ENCODE peak calls at places on chromosomes 4 and X, in nine cellular contexts. S is BJ, P is retinal pigment epithelial cell, L is right atrium auricular region, F is astrocyte of the spinal cord, W is AG09309, R is GM13976, X is GM13977, N is AG04449. Y is an unnamed sample.
A peak's percentile ranks its signal among the peaks of the same experiment; 100 is the strongest.

GRCh38 chr4:56907489-56908205 is at the start of gene REST:
- DNase-seq in S (no peak), P (no peak), L (peak; percentile 71), F (peak; percentile 56), W (no peak), R (peak; percentile 85), X (peak; percentile 90), N (no peak), Y (peak; percentile 63)

GRCh38 chr4:183130328-183131155 is 31.5 kb downstream of the WWC2 start:
- DNase-seq in S (no peak), P (no peak), L (no peak), F (peak; percentile 51), W (no peak), R (no peak), X (no peak), N (no peak), Y (peak; percentile 87)

GRCh38 chr4:8315343-8316250 is 46.0 kb downstream of the HTRA3 start:
- DNase-seq in S (peak; percentile 44), P (peak; percentile 30), L (peak; percentile 70), F (peak; percentile 79), W (peak; percentile 39), R (no peak), X (no peak), N (peak; percentile 29), Y (peak; percentile 88)

GRCh38 chr4:84578540-84579409 is 4.2 kb upstream of the CDS1 start:
- DNase-seq in S (no peak), P (no peak), L (no peak), F (peak; percentile 65), W (peak; percentile 21), R (no peak), X (no peak), N (no peak), Y (peak; percentile 67)

GRCh38 chr4:74117024-74117534 is 18.1 kb upstream of the CXCL2 start:
- DNase-seq in S (peak; percentile 92), P (peak; percentile 92), L (peak; percentile 88), F (peak; percentile 98), W (peak; percentile 81), R (no peak), X (no peak), N (peak; percentile 70), Y (peak; percentile 96)

GRCh38 chrX:112473654-112474053 is 206.1 kb downstream of the LHFPL1 start:
- DNase-seq in S (no peak), P (no peak), L (no peak), F (no peak), W (no peak), R (no peak), X (no peak), N (no peak), Y (no peak)

GRCh38 chrX:30023451-30023850 is 191.9 kb upstream of the MAGEB2 start:
- DNase-seq in S (no peak), P (no peak), L (no peak), F (no peak), W (no peak), R (no peak), X (no peak), N (no peak), Y (no peak)

GRCh38 chrX:32448320-32448719 is 763.0 kb downstream of the DMD start:
- DNase-seq in S (no peak), P (no peak), L (no peak), F (no peak), W (no peak), R (peak; percentile 1), X (peak; percentile 16), N (no peak), Y (peak; percentile 16)

GRCh38 chr4:39279416-39279815 is 86.7 kb downstream of the RFC1 start:
- DNase-seq in S (no peak), P (no peak), L (no peak), F (no peak), W (no peak), R (no peak), X (no peak), N (no peak), Y (no peak)

GRCh38 chrX:110180928-110181310 is 137.0 kb downstream of the AMMECR1 start:
- DNase-seq in S (no peak), P (no peak), L (no peak), F (peak; percentile 67), W (peak; percentile 48), R (no peak), X (no peak), N (peak; percentile 28), Y (peak; percentile 40)

GRCh38 chrX:155179343-155179997 is 36.8 kb upstream of the VBP1 start:
- DNase-seq in S (no peak), P (no peak), L (no peak), F (no peak), W (no peak), R (no peak), X (no peak), N (no peak), Y (peak; percentile 15)

GRCh38 chr4:142211444-142211843 is 575.1 kb downstream of the IL15 start:
- DNase-seq in S (no peak), P (no peak), L (no peak), F (no peak), W (no peak), R (no peak), X (no peak), N (no peak), Y (no peak)

GRCh38 chrX:72003811-72004750 is 93.4 kb downstream of the NHSL2 start:
- DNase-seq in S (peak; percentile 27), P (no peak), L (peak; percentile 66), F (peak; percentile 56), W (peak; percentile 29), R (no peak), X (no peak), N (no peak), Y (no peak)

GRCh38 chr4:187504974-187505797 is 490.4 kb upstream of the ZFP42 start:
- DNase-seq in S (no peak), P (no peak), L (no peak), F (no peak), W (no peak), R (no peak), X (peak; percentile 22), N (no peak), Y (no peak)

GRCh38 chr4:57282556-57283310 is 172.5 kb upstream of the IGFBP7 start:
- DNase-seq in S (no peak), P (no peak), L (no peak), F (no peak), W (no peak), R (no peak), X (no peak), N (no peak), Y (no peak)

GRCh38 chr4:11079171-11079570 is 349.5 kb downstream of the HS3ST1 start:
- DNase-seq in S (no peak), P (no peak), L (no peak), F (peak; percentile 56), W (no peak), R (no peak), X (no peak), N (no peak), Y (peak; percentile 73)

GRCh38 chr4:77699731-77700210 is 94.2 kb downstream of the CXCL13 start:
- DNase-seq in S (peak; percentile 37), P (peak; percentile 50), L (no peak), F (peak; percentile 94), W (peak; percentile 50), R (no peak), X (no peak), N (peak; percentile 55), Y (peak; percentile 68)
- TF ChIP-seq CTCF in S (peak; percentile 25), P (peak; percentile 33), L (no peak), F (peak; percentile 42), W (peak; percentile 32), R (no peak), X (no peak), N (peak; percentile 34), Y (no peak)

GRCh38 chrX:18668059-18668458 is 3.8 kb downstream of the RS1 start:
- DNase-seq in S (no peak), P (no peak), L (no peak), F (no peak), W (no peak), R (no peak), X (no peak), N (no peak), Y (no peak)

GRCh38 chrX:18668468-18668867 is 3.4 kb downstream of the RS1 start:
- DNase-seq in S (no peak), P (no peak), L (no peak), F (no peak), W (no peak), R (peak; percentile 44), X (peak; percentile 40), N (no peak), Y (no peak)

GRCh38 chrX:18666614-18667013 is 5.3 kb downstream of the RS1 start:
- DNase-seq in S (no peak), P (no peak), L (no peak), F (no peak), W (no peak), R (no peak), X (no peak), N (no peak), Y (no peak)

GRCh38 chrX:18661273-18661672 is 10.6 kb downstream of the RS1 start:
- DNase-seq in S (no peak), P (no peak), L (no peak), F (no peak), W (no peak), R (no peak), X (no peak), N (no peak), Y (no peak)

DNA sequence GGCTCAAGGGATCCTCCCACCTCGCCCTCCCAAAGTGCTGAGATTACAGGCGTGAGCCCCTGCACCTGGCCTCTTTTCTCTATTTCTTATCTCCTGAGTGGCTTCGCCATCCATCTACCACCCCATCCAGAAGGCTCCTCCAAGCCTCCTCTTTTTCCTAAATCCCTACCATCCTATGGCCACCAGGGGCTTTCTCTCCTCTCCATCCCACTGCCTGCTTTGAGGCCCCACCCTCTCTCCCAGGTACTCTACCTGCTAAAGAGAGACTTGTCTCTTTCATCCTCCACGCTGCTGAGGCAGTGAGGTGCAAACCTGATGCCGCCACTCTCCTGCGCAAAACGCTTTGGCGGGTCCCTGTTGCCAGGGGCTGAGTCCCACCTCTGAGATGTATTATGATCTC is 7.0 kb downstream of the RS1 start:
- DNase-seq in S (no peak), P (no peak), L (no peak), F (no peak), W (no peak), R (no peak), X (no peak), N (no peak), Y (no peak)
- TF ChIP-seq CTCF in S (no peak), P (no peak), L (no peak), F (no peak), W (no peak), R (no peak), X (no peak), N (no peak), Y (no peak)

DNA sequence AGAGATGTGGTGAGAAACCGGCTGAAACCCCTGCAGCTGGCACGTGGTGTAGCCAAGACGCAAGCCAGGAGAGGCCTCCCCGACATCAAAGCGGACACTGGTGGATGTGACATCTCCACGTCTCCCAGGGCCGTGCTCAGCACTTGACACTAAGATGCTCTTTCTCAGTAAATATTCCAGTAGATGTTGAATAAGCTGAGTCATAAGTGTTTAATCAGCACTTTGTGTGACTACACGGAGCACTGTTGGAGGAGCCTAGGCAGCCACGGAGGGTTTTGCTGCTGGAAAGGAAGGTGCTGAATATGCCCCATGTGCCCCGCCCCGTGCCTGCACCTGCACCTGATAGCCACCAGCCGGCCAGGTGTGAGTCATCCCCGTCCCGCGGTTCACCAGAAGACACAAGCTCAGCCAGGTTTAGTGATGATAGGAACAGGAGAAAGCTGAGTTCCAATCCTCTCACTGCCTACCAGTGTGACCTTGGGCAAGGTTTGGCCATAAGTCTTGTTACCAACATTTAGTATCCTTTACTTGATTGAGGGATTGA is 29.0 kb upstream of the C4orf50 start:
- DNase-seq in S (no peak), P (no peak), L (no peak), F (no peak), W (no peak), R (no peak), X (no peak), N (no peak), Y (peak; percentile 28)
- TF ChIP-seq CTCF in S (no peak), P (no peak), L (no peak), F (no peak), W (no peak), R (no peak), X (no peak), N (no peak), Y (no peak)

GRCh38 chr4:15077969-15078368 is 75.7 kb downstream of the CPEB2 start:
- DNase-seq in S (no peak), P (no peak), L (no peak), F (peak; percentile 74), W (peak; percentile 20), R (no peak), X (no peak), N (no peak), Y (peak; percentile 93)
- TF ChIP-seq CTCF in S (no peak), P (no peak), L (no peak), F (no peak), W (no peak), R (no peak), X (no peak), N (no peak), Y (no peak)